ENCODE peak calls at places on chromosomes 5 and 9, in four cellular contexts. V is suprapubic skin, D is AG10803, G is OCI-LY7. K is an unnamed sample.

GRCh38 chr5:88778736-88779135 is 104.2 kb downstream of the MEF2C start:
- DNase-seq in G (no peak), V (no peak), D (no peak), K (no peak)

GRCh38 chr9:126698756-126699155 is 85.0 kb downstream of the LMX1B start:
- DNase-seq in V (no peak), D (no peak), G (no peak), K (no peak)

GRCh38 chr5:101206534-101206933 is 303.5 kb upstream of the ST8SIA4 start:
- DNase-seq in V (no peak), G (no peak), D (no peak), K (no peak)

GRCh38 chr5:85663708-85664031 is 954.1 kb upstream of the COX7C start:
- DNase-seq in G (no peak), D (no peak), V (no peak), K (no peak)

GRCh38 chr9:70672136-70672535 is 257.7 kb upstream of the KLF9 start:
- DNase-seq in V (no peak), G (no peak), D (no peak), K (no peak)

GRCh38 chr9:127916665-127917581 is at the start of gene ST6GALNAC4:
- DNase-seq in D (peak), V (peak), G (peak), K (no peak)

GRCh38 chr5:135596788-135597187 is 18.0 kb upstream of the CXCL14 start:
- DNase-seq in D (no peak), G (no peak), V (no peak), K (no peak)

GRCh38 chr5:126561908-126562307 is 33.1 kb downstream of the ALDH7A1 start:
- DNase-seq in D (no peak), G (peak), V (no peak), K (no peak)

GRCh38 chr9:91734371-91734981 is 215.6 kb downstream of the ROR2 start:
- DNase-seq in V (peak), D (peak), G (peak), K (no peak)

GRCh38 chr5:149731617-149732400 is 1.7 kb downstream of the PPARGC1B start:
- DNase-seq in D (peak), V (peak), G (peak), K (peak)

GRCh38 chr5:122756263-122756911 is 18.5 kb upstream of the SNX2 start:
- DNase-seq in G (peak), D (peak), V (no peak), K (no peak)

GRCh38 chr9:136671646-136672430 is 9.1 kb downstream of the EGFL7 start:
- DNase-seq in V (no peak), G (peak), D (no peak), K (no peak)

GRCh38 chr5:101943784-101944183 is 352.3 kb downstream of the SLCO4C1 start:
- DNase-seq in G (peak), V (no peak), D (no peak), K (no peak)

GRCh38 chr5:96336351-96336985 is 96.6 kb downstream of the PCSK1 start:
- DNase-seq in D (peak), G (peak), V (no peak), K (peak)

GRCh38 chr9:23522952-23523351 is 303.1 kb downstream of the ELAVL2 start:
- DNase-seq in G (no peak), V (no peak), D (no peak), K (no peak)

GRCh38 chr5:59055745-59056448 is 473.0 kb downstream of the RAB3C start:
- DNase-seq in G (no peak), V (no peak), D (no peak), K (no peak)

DNA sequence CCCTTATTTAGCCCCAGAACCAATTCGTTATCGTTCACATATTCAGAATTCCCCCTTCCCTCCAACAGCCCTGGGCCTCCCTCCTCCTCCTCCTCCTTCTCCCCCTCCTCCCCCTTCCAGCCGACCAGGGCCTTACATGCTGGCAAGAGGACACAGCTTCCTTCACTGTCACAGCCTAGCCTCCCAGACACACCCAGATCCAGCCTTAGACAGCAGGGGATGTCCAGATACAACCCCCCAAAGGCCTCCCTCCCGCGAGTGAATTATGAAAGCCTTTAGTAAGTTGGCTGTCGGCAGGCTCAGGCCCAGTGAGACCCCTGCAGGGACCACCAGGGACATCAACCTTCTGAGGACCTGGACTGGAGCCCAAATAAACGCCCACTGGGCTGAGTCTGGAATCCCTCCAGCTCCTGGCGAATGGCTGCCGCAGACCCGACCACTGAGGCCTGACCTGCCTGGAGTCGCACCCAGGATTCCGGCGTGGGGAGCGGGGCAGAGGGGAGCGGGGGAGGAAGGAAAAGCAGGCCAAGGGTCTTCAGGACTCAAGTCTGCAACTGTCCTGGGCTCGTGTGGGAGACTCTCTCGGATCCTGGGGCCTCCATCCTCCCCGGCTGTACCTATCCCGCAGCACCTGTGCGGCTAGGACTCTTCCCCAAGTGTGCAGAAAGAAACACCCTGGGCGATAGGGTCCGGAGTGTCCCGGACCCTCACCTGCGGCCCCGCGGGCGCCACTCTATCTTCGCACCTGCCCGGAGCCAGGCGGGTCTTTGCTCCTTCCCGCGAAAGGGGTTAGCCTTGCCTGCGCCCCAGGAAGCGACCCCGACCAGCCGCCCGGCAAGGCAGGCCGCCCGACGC is 735 bp downstream of the SEPTIN8 start:
- DNase-seq in G (no peak), D (no peak), V (no peak), K (no peak)
- H3K4me3 ChIP-seq in G (peak), D (peak), V (peak), K (peak)

GRCh38 chr9:7165350-7165937 is 407.7 kb downstream of the KDM4C start:
- DNase-seq in G (no peak), V (no peak), D (no peak), K (no peak)

GRCh38 chr9:7164440-7165349 is 406.9 kb downstream of the KDM4C start:
- DNase-seq in D (no peak), V (no peak), G (no peak), K (no peak)

GRCh38 chr9:7166074-7166473 is 408.3 kb downstream of the KDM4C start:
- DNase-seq in D (no peak), G (no peak), V (no peak), K (no peak)

GRCh38 chr9:7163957-7164356 is 406.2 kb downstream of the KDM4C start:
- DNase-seq in V (no peak), G (no peak), D (no peak), K (no peak)

GRCh38 chr9:7161469-7161868 is 403.7 kb downstream of the KDM4C start:
- DNase-seq in D (no peak), G (no peak), V (no peak), K (no peak)
- TF ChIP-seq CTCF in D (no peak), G (no peak), V (no peak), K (no peak)

GRCh38 chr5:114308017-114308416 is 53.9 kb upstream of the KCNN2 start:
- DNase-seq in G (no peak), D (no peak), V (no peak), K (no peak)

GRCh38 chr5:114305402-114306207 is 56.3 kb upstream of the KCNN2 start:
- DNase-seq in V (no peak), G (peak), D (peak), K (peak)

GRCh38 chr5:114311943-114312342 is 49.9 kb upstream of the KCNN2 start:
- DNase-seq in G (no peak), D (no peak), V (no peak), K (no peak)

GRCh38 chr5:114310666-114311065 is 51.2 kb upstream of the KCNN2 start:
- DNase-seq in V (no peak), D (no peak), G (no peak), K (no peak)

DNA sequence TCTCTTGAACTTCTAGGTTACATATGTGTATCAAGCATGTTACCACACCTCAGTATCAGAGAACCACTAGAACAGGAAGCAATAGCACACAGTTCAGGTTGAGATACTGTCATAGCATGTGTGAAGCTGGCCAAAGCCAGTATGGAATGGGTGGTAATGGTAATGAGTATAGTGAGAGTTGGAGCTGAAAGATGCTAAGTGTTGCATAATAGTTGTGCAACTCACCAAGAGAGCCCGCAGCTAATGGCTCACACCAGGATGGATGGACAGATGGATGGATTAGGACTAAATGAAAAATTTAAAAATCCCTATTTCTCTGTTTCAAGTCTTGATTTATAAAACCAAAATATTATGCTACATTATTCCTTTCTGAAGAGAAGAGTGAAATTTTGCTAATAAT is 53.4 kb upstream of the KCNN2 start:
- DNase-seq in G (no peak), V (no peak), D (no peak), K (no peak)
- H3K4me3 ChIP-seq in G (no peak), V (no peak), D (no peak), K (no peak)

DNA sequence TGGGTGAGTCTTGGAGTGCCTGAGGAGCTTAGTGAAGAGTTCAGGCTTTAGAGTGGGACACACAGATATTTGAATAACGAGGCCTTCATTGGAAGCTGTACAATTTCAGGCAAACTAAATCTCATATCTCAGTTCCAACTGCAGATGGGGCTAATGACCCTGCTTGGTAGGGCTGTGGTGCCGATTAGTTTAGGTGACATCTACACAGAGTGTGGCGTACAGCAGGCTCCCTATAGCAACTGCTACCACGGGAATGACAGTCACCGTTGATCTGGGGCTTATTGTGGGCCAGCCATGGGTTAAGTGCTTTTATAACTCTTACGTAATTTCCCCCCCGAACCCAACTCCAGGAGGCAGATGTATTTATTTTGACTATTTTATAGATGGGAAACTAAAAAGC is 70.8 kb downstream of the FAT2 start:
- DNase-seq in G (no peak), D (no peak), V (no peak), K (no peak)
- TF ChIP-seq CTCF in G (no peak), D (no peak), V (no peak), K (no peak)

DNA sequence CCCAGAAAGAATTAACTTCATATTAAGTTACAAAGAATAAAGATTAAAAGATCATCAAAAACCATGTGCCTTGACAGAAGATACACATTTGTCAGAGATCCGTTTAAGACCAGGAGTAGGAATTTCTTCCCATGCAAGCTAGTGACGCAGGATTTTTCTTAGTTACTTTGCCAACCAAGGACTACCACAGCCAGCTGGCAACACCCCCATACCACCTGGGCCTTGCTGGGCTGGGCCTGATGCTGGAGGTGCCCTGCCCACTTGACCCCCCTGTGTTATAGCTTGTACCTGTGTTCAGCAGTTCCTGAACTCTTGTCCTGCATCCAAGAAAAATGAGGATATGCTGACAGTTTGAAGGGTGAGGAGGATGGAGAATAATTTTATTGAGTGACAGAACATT is 290.9 kb upstream of the SMC2 start:
- DNase-seq in D (no peak), G (no peak), V (no peak), K (no peak)
- H3K4me3 ChIP-seq in D (no peak), G (no peak), V (no peak), K (no peak)

DNA sequence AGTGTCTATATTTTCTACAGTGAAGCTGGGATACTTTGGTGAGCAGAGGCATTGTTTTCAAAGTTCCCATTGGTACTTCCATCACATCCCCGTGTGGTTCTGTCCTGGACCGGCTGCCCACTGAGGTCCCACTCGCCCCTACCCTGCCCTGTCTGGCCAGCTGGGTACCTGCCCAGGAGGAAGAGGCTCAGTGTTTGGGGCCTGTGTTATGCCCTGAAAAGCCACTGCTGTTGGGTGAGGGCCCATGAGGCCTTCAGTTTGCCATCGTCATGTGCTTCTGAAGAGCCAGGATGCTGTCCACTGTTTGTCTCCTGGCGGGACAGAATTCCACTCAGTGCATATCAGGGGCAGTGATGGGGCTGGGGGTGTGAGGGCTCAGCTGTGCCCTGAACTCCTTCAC is 2.6 kb upstream of the CEP72 start:
- DNase-seq in V (peak), G (no peak), D (no peak), K (no peak)
- TF ChIP-seq CTCF in V (no peak), G (no peak), D (no peak), K (no peak)

GRCh38 chr9:14301582-14301981 is 12.4 kb downstream of the NFIB start:
- DNase-seq in V (no peak), G (no peak), D (no peak), K (no peak)

GRCh38 chr9:14303110-14303509 is 10.8 kb downstream of the NFIB start:
- DNase-seq in G (no peak), V (no peak), D (no peak), K (no peak)

GRCh38 chr9:14304242-14304641 is 9.7 kb downstream of the NFIB start:
- DNase-seq in G (no peak), D (no peak), V (no peak), K (no peak)

GRCh38 chr9:14302405-14302804 is 11.5 kb downstream of the NFIB start:
- DNase-seq in D (no peak), G (no peak), V (no peak), K (no peak)

DNA sequence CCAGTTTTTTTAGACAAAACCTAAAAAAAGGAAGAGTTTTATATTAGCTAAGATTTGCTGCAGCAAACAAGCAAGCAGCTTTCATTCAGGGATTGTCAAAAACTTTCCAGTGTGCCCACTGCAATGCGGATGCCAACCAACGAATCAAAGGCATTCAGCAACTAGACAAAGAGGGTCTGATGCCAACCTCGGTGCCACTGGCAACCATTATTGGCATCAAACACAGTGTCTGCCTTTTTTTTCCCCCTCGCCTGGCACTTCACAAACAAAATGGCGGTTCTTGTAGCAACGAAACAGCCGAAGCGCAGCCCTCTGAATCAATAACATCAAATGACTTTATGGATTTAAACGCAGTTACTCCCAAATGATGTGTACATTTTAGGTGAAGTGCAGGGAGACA is 10.4 kb downstream of the NFIB start:
- DNase-seq in G (no peak), D (no peak), V (no peak), K (no peak)
- H3K4me3 ChIP-seq in G (no peak), D (no peak), V (no peak), K (no peak)

GRCh38 chr9:134781895-134782294 is 98.7 kb upstream of the FCN2 start:
- DNase-seq in G (peak), D (no peak), V (no peak), K (no peak)
- TF ChIP-seq CTCF in G (peak), D (peak), V (no peak), K (peak)

GRCh38 chr5:60210810-60211209 is 317.3 kb upstream of the PDE4D start:
- DNase-seq in D (no peak), V (no peak), G (no peak), K (no peak)
- H3K4me3 ChIP-seq in D (peak), V (no peak), G (no peak), K (no peak)

GRCh38 chr9:12784461-12785250 is 9.8 kb downstream of the LURAP1L start:
- DNase-seq in D (peak), G (no peak), V (no peak), K (no peak)
- TF ChIP-seq CTCF in D (no peak), G (no peak), V (no peak), K (no peak)